ENCODE peak calls at places on chromosomes 4 and X, in six cellular contexts. W is aorta; U is trophoblast cell; Y is cardiac muscle cell; R is CD4-positive, CD25-positive, alpha-beta regulatory T cell; C is tibial nerve. H is an unnamed sample. For H3K9me3, the result is how much of the 10 kb centered on the place peaks cover.

GRCh38 chr4:70943115-70943514 is 40.9 kb downstream of the MOB1B start:
- DNase-seq in W (no peak), U (no peak), Y (no peak), R (no peak), C (no peak), H (no peak)

GRCh38 chr4:101823864-101824263 is 33.3 kb downstream of the BANK1 start:
- DNase-seq in W (no peak), U (no peak), Y (no peak), R (no peak), C (no peak), H (no peak)

GRCh38 chr4:40933272-40934053 is 183.7 kb downstream of the NSUN7 start:
- DNase-seq in W (no peak), U (peak), Y (no peak), R (no peak), C (peak), H (no peak)

GRCh38 chr4:189974056-189974455 is 33.4 kb downstream of the FRG1 start:
- DNase-seq in W (no peak), U (no peak), Y (no peak), R (no peak), C (no peak), H (no peak)

GRCh38 chr4:142817442-142817841 is 28.7 kb downstream of the INPP4B start:
- DNase-seq in W (peak), U (no peak), Y (no peak), R (no peak), C (no peak), H (no peak)

GRCh38 chr4:37644962-37645361 is 41.2 kb downstream of the RELL1 start:
- DNase-seq in W (no peak), U (no peak), Y (no peak), R (no peak), C (no peak), H (no peak)

GRCh38 chrX:133921764-133922389 is 63.5 kb downstream of the GPC3 start:
- DNase-seq in W (no peak), U (peak), Y (peak), R (no peak), C (no peak), H (no peak)

GRCh38 chr4:185671496-185671895 is 136.2 kb upstream of the PDLIM3 start:
- DNase-seq in W (no peak), U (no peak), Y (no peak), R (no peak), C (no peak), H (no peak)

GRCh38 chr4:1500966-1501753 is 94.9 kb upstream of the NKX1-1 start:
- DNase-seq in W (no peak), U (no peak), Y (no peak), R (no peak), C (no peak), H (no peak)

GRCh38 chrX:107742754-107743191 is 32.8 kb downstream of the TSC22D3 start:
- DNase-seq in W (no peak), U (no peak), Y (no peak), R (no peak), C (no peak), H (no peak)

GRCh38 chrX:30995060-30995700 is 76.7 kb downstream of the FTHL17 start:
- DNase-seq in W (no peak), U (no peak), Y (no peak), R (no peak), C (no peak), H (no peak)

GRCh38 chr4:75848891-75849290 is 53.4 kb downstream of the PPEF2 start:
- DNase-seq in W (no peak), U (peak), Y (no peak), R (no peak), C (no peak), H (no peak)

GRCh38 chr4:38152305-38152704 is 192.1 kb downstream of the PTTG2 start:
- DNase-seq in W (no peak), U (no peak), Y (no peak), R (no peak), C (no peak), H (no peak)

GRCh38 chrX:36787787-36788186 is 220.4 kb upstream of the FAM47C start:
- DNase-seq in W (no peak), U (peak), Y (no peak), R (no peak), C (no peak), H (no peak)

GRCh38 chr4:98997176-98997575 is 1.7 kb downstream of the METAP1 start:
- DNase-seq in W (no peak), U (no peak), Y (peak), R (no peak), C (no peak), H (no peak)
- H3K4me3 ChIP-seq in W (no peak), U (no peak), Y (peak), R (peak), C (no peak), H (no peak)

DNA sequence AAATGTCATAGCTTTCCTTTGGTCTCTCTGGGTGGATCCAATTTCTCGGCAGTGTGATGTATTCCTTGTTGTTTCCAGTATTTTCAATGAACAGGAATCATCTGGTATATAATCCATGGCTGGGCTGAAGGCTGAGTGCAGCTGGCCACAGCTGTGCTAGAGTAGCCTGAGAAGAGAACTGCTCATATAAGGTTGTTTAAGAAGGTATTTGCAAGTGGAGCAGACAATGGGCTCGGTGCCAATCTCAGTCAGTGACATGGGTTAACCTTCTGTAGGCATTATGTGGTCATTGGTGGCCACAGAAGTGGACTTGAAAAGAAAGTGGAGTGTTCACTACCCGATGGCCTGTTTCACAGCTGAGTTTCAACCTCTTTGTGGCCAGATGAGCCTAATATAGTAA is 390.4 kb downstream of the SPRY1 start:
- DNase-seq in W (peak), U (no peak), Y (no peak), R (no peak), C (no peak), H (no peak)
- H3K27ac ChIP-seq in W (peak), U (no peak), Y (no peak), R (no peak), C (peak), H (no peak)

DNA sequence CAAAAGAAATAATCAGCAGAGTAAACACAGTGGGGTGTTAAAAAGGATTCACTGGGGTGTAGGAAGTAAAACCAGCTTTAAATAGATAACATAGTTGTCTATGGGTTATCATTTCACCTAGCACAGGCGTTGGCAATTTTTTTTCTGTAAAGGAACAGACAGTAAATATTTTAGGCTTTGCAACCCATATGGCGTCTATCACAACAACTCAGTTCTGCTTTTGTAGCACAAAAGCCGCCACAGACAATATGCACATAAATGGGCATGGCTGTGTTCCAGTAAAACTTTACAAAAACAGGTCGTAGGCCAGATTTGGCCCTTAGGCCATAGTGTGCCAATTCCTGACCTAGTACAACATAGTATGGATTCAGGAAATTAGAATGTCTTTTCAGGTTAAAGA is 265.3 kb upstream of the GK2 start:
- DNase-seq in W (no peak), U (no peak), Y (no peak), R (no peak), C (no peak), H (no peak)
- H3K9me3 ChIP-seq in W (under half), U (under half), Y (under half), R (under half), C (under half), H (under half)

GRCh38 chr4:156998500-156999174 is 27.0 kb upstream of the PDGFC start:
- DNase-seq in W (no peak), U (no peak), Y (no peak), R (no peak), C (no peak), H (no peak)

GRCh38 chr4:157004279-157005161 is 32.9 kb upstream of the PDGFC start:
- DNase-seq in W (no peak), U (no peak), Y (no peak), R (no peak), C (no peak), H (no peak)

GRCh38 chr4:156999175-156999517 is 27.5 kb upstream of the PDGFC start:
- DNase-seq in W (no peak), U (peak), Y (peak), R (no peak), C (no peak), H (no peak)
- H3K4me3 ChIP-seq in W (no peak), U (no peak), Y (no peak), R (no peak), C (no peak), H (no peak)

H was measured in CD8-positive, alpha-beta memory T cell.